ENCODE peak calls at places on chromosomes 6 and 20, in four cellular contexts. E, S, Q and U are unnamed samples.

GRCh38 chr20:49914310-49915117 is 815 bp downstream of the SPATA2 start:
- DNase-seq in E (no peak), S (no peak), Q (no peak), U (peak; percentile 78)

GRCh38 chr6:132730560-132730959 is 16.7 kb upstream of the VNN1 start:
- DNase-seq in E (no peak), S (peak; percentile 73), Q (no peak), U (no peak)

GRCh38 chr6:74208239-74208638 is 512.2 kb downstream of the CD109 start:
- DNase-seq in E (no peak), S (no peak), Q (no peak), U (no peak)

GRCh38 chr6:1667012-1667804 is 57.5 kb downstream of the FOXC1 start:
- DNase-seq in E (no peak), S (peak; percentile 44), Q (no peak), U (no peak)

GRCh38 chr6:33568826-33569570 is 11.1 kb downstream of the BAK1 start:
- DNase-seq in E (no peak), S (no peak), Q (no peak), U (no peak)

GRCh38 chr6:5379647-5380242 is 118.4 kb downstream of the FARS2 start:
- DNase-seq in E (no peak), S (no peak), Q (no peak), U (peak; percentile 64)

GRCh38 chr6:132830236-132830799 is 15.9 kb downstream of the RPS12 start:
- DNase-seq in E (no peak), S (no peak), Q (no peak), U (no peak)

GRCh38 chr6:82178084-82178758 is 69.3 kb downstream of the IBTK start:
- DNase-seq in E (no peak), S (peak; percentile 15), Q (no peak), U (peak; percentile 6)

GRCh38 chr6:40774932-40775331 is 187.8 kb upstream of the LRFN2 start:
- DNase-seq in E (no peak), S (no peak), Q (no peak), U (peak; percentile 57)

GRCh38 chr6:17429381-17430061 is 36.1 kb downstream of the CAP2 start:
- DNase-seq in E (no peak), S (no peak), Q (no peak), U (no peak)

GRCh38 chr6:37566209-37566859 is 66.6 kb upstream of the CCDC167 start:
- DNase-seq in E (peak; percentile 91), S (no peak), Q (peak; percentile 66), U (peak; percentile 63)

GRCh38 chr6:84172574-84172973 is 54.9 kb downstream of the CEP162 start:
- DNase-seq in E (no peak), S (no peak), Q (no peak), U (no peak)

GRCh38 chr6:109102762-109103161 is 7.5 kb downstream of the CEP57L1 start:
- DNase-seq in E (no peak), S (no peak), Q (no peak), U (peak; percentile 76)

GRCh38 chr6:130513770-130514169 is 148.0 kb downstream of the TMEM200A start:
- DNase-seq in E (no peak), S (no peak), Q (no peak), U (no peak)

GRCh38 chr6:164005312-164005711 is 590.8 kb downstream of the QKI start:
- DNase-seq in E (no peak), S (no peak), Q (no peak), U (no peak)

GRCh38 chr20:47368301-47368700 is 11.8 kb upstream of the ZMYND8 start:
- DNase-seq in E (no peak), S (no peak), Q (no peak), U (no peak)

GRCh38 chr20:58374027-58374850 is 14.8 kb upstream of the VAPB start:
- DNase-seq in E (no peak), S (no peak), Q (no peak), U (no peak)

GRCh38 chr6:73006161-73006560 is 219.1 kb downstream of the KHDC1L start:
- DNase-seq in E (no peak), S (no peak), Q (no peak), U (no peak)

GRCh38 chr6:144365176-144365710 is 80.1 kb downstream of the UTRN start:
- DNase-seq in E (no peak), S (no peak), Q (no peak), U (no peak)

GRCh38 chr20:50516180-50516934 is 6.2 kb downstream of the PTPN1 start:
- DNase-seq in E (no peak), S (no peak), Q (no peak), U (no peak)

GRCh38 chr6:160141001-160141726 is 19.5 kb downstream of the SLC22A1 start:
- DNase-seq in E (no peak), S (peak; percentile 49), Q (no peak), U (no peak)

GRCh38 chr6:118896339-118897136 is 2.6 kb downstream of the ASF1A start:
- DNase-seq in E (no peak), S (no peak), Q (no peak), U (peak; percentile 87)

GRCh38 chr20:32823078-32823477 is 3.3 kb downstream of the MAPRE1 start:
- DNase-seq in E (no peak), S (peak; percentile 5), Q (no peak), U (peak; percentile 33)